ENCODE peak calls at places on chromosomes 6 and 20, in seven cellular contexts. One of them, this sample, is unnamed.
A peak's percentile ranks its signal among the peaks of the same experiment; 100 is the strongest.

GRCh38 chr6:73395875-73396274 is 1.2 kb downstream of the DDX43 start:
- DNase-seq in H1: no peak
- DNase-seq in HepG2: no peak
- DNase-seq in SK-N-SH: no peak
- DNase-seq in GM12878: no peak
- DNase-seq in HCT116: no peak
- DNase-seq in K562: no peak
- DNase-seq in this sample: no peak

GRCh38 chr6:125804264-125804663 is 13.5 kb downstream of the NCOA7 start:
- DNase-seq in HCT116: no peak
- DNase-seq in K562: no peak
- DNase-seq in SK-N-SH: no peak
- DNase-seq in HepG2: no peak
- DNase-seq in H1: no peak
- DNase-seq in GM12878: peak; percentile 61
- DNase-seq in this sample: no peak

GRCh38 chr20:33677991-33678431 is 3.8 kb upstream of the NECAB3 start:
- DNase-seq in HCT116: no peak
- DNase-seq in GM12878: no peak
- DNase-seq in SK-N-SH: no peak
- DNase-seq in H1: no peak
- DNase-seq in HepG2: no peak
- DNase-seq in K562: peak; percentile 11
- DNase-seq in this sample: no peak

GRCh38 chr20:20824924-20825584 is 112.6 kb upstream of the RALGAPA2 start:
- DNase-seq in HepG2: peak; percentile 70
- DNase-seq in SK-N-SH: peak; percentile 56
- DNase-seq in K562: peak; percentile 46
- DNase-seq in GM12878: peak; percentile 11
- DNase-seq in HCT116: no peak
- DNase-seq in H1: no peak
- DNase-seq in this sample: peak; percentile 69

GRCh38 chr6:168313371-168314028 is 6.1 kb downstream of the DACT2 start:
- DNase-seq in SK-N-SH: peak; percentile 47
- DNase-seq in GM12878: no peak
- DNase-seq in HepG2: peak; percentile 46
- DNase-seq in K562: no peak
- DNase-seq in H1: no peak
- DNase-seq in HCT116: no peak
- DNase-seq in this sample: no peak

GRCh38 chr6:87333033-87333432 is 4.0 kb upstream of the GJB7 start:
- DNase-seq in H1: no peak
- DNase-seq in HCT116: no peak
- DNase-seq in K562: no peak
- DNase-seq in GM12878: no peak
- DNase-seq in SK-N-SH: no peak
- DNase-seq in HepG2: no peak
- DNase-seq in this sample: no peak

GRCh38 chr6:97958143-97958542 is 675.1 kb upstream of the MMS22L start:
- DNase-seq in HepG2: no peak
- DNase-seq in HCT116: no peak
- DNase-seq in K562: no peak
- DNase-seq in H1: peak; percentile 46
- DNase-seq in SK-N-SH: no peak
- DNase-seq in GM12878: no peak
- DNase-seq in this sample: peak; percentile 59

GRCh38 chr6:157240059-157240959 is 83.0 kb downstream of the TMEM242 start:
- DNase-seq in HCT116: no peak
- DNase-seq in HepG2: peak; percentile 37
- DNase-seq in H1: no peak
- DNase-seq in SK-N-SH: no peak
- DNase-seq in K562: peak; percentile 89
- DNase-seq in GM12878: no peak
- DNase-seq in this sample: no peak

GRCh38 chr6:161660666-161661571 is 387.1 kb upstream of the AGPAT4 start:
- DNase-seq in H1: no peak
- DNase-seq in HepG2: peak; percentile 9
- DNase-seq in GM12878: no peak
- DNase-seq in HCT116: no peak
- DNase-seq in SK-N-SH: no peak
- DNase-seq in K562: no peak
- DNase-seq in this sample: peak; percentile 19

GRCh38 chr6:13304580-13305255 is 23.6 kb downstream of the TBC1D7 start:
- DNase-seq in K562: no peak
- DNase-seq in HepG2: no peak
- DNase-seq in SK-N-SH: no peak
- DNase-seq in GM12878: peak; percentile 77
- DNase-seq in HCT116: no peak
- DNase-seq in H1: no peak
- DNase-seq in this sample: no peak

GRCh38 chr20:2236266-2236665 is 59.5 kb upstream of the TGM3 start:
- DNase-seq in HCT116: no peak
- DNase-seq in SK-N-SH: no peak
- DNase-seq in HepG2: no peak
- DNase-seq in K562: peak; percentile 13
- DNase-seq in GM12878: no peak
- DNase-seq in H1: no peak
- DNase-seq in this sample: no peak

GRCh38 chr6:3456395-3456767 is 469 bp downstream of the SLC22A23 start:
- DNase-seq in HCT116: no peak
- DNase-seq in HepG2: no peak
- DNase-seq in SK-N-SH: peak; percentile 77
- DNase-seq in H1: no peak
- DNase-seq in GM12878: no peak
- DNase-seq in K562: peak; percentile 63
- DNase-seq in this sample: no peak

GRCh38 chr6:169445661-169446581 is 192.3 kb upstream of the THBS2 start:
- DNase-seq in SK-N-SH: no peak
- DNase-seq in GM12878: no peak
- DNase-seq in HepG2: no peak
- DNase-seq in K562: no peak
- DNase-seq in HCT116: no peak
- DNase-seq in H1: no peak
- DNase-seq in this sample: no peak

GRCh38 chr20:45987108-45987780 is 15.2 kb upstream of the ZNF335 start:
- DNase-seq in SK-N-SH: peak; percentile 91
- DNase-seq in GM12878: no peak
- DNase-seq in K562: peak; percentile 90
- DNase-seq in H1: no peak
- DNase-seq in HCT116: peak; percentile 61
- DNase-seq in HepG2: peak; percentile 73
- DNase-seq in this sample: peak; percentile 87

GRCh38 chr6:66965227-66965626 is 1258.2 kb upstream of the EYS start:
- DNase-seq in SK-N-SH: no peak
- DNase-seq in K562: no peak
- DNase-seq in HepG2: no peak
- DNase-seq in H1: no peak
- DNase-seq in HCT116: no peak
- DNase-seq in GM12878: no peak
- DNase-seq in this sample: no peak

GRCh38 chr6:43268348-43268685 is 25.0 kb downstream of the TTBK1 start:
- DNase-seq in HepG2: no peak
- DNase-seq in K562: no peak
- DNase-seq in GM12878: no peak
- DNase-seq in SK-N-SH: no peak
- DNase-seq in H1: no peak
- DNase-seq in HCT116: no peak
- DNase-seq in this sample: no peak

GRCh38 chr6:134351615-134352474 is 33.9 kb upstream of the SGK1 start:
- DNase-seq in SK-N-SH: no peak
- DNase-seq in K562: no peak
- DNase-seq in GM12878: no peak
- DNase-seq in HCT116: no peak
- DNase-seq in HepG2: no peak
- DNase-seq in H1: no peak
- DNase-seq in this sample: no peak
- TF ChIP-seq JUND in SK-N-SH: no peak
- TF ChIP-seq JUND in K562: no peak
- TF ChIP-seq JUND in GM12878: no peak
- TF ChIP-seq JUND in HCT116: no peak
- TF ChIP-seq JUND in HepG2: no peak
- TF ChIP-seq JUND in H1: no peak
- TF ChIP-seq JUND in this sample: no peak

GRCh38 chr6:26306248-26306647 is 58.8 kb upstream of the BTN3A2 start:
- DNase-seq in H1: no peak
- DNase-seq in HepG2: no peak
- DNase-seq in HCT116: no peak
- DNase-seq in GM12878: no peak
- DNase-seq in K562: no peak
- DNase-seq in SK-N-SH: no peak
- DNase-seq in this sample: no peak
- TF ChIP-seq JUND in H1: no peak
- TF ChIP-seq JUND in HepG2: no peak
- TF ChIP-seq JUND in HCT116: no peak
- TF ChIP-seq JUND in GM12878: no peak
- TF ChIP-seq JUND in K562: no peak
- TF ChIP-seq JUND in SK-N-SH: no peak
- TF ChIP-seq JUND in this sample: no peak

GRCh38 chr20:48864738-48865318 is 37.0 kb upstream of the PREX1 start:
- DNase-seq in GM12878: no peak
- DNase-seq in K562: no peak
- DNase-seq in SK-N-SH: no peak
- DNase-seq in H1: no peak
- DNase-seq in HepG2: no peak
- DNase-seq in HCT116: no peak
- DNase-seq in this sample: peak; percentile 92
- TF ChIP-seq JUND in GM12878: no peak
- TF ChIP-seq JUND in K562: no peak
- TF ChIP-seq JUND in SK-N-SH: no peak
- TF ChIP-seq JUND in H1: no peak
- TF ChIP-seq JUND in HepG2: no peak
- TF ChIP-seq JUND in HCT116: no peak
- TF ChIP-seq JUND in this sample: no peak

DNA sequence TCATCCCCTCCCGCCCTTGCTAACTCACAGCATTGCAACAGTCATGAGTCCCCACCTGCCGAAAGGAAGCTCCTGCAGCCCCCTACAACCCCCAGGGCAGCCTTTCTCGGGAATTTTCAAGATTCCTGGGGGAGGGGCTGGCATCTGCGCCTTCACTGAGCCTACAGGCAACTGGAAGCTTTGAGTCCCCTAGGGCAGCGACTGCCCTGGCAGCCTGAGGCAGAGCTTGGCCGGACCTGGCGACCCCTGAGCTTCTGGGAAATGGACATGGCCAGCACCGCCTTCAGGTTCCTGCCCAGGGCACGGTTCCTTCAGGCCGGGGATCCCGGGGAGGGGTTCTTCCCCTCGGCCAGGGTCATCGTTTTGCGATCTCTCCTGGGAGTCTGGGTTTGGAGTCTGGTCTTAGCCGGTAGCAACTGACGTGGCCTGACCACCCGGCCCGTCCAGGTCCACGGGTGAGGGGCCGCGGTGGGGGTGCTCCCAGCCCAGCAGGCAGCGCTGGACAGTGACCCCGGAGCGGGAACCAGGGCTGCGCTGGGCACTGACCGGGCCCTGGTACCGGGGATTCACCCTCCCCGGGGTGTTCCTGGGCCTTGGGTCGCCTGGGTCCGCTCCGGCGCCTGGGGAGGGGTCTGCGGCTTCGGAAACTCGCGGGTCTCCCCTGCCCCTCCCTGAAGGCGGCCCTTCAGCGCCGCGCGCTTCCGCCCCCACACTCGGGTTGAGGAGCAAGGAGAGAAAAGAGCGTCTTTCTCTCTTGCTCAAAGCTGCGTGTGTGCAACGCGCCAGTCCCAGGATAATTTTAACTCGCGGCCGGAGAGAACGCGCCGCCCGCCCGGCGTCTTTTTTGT is 595 bp upstream of the COL9A3 start:
- DNase-seq in SK-N-SH: peak; percentile 60
- DNase-seq in K562: no peak
- DNase-seq in HepG2: no peak
- DNase-seq in H1: peak; percentile 84
- DNase-seq in GM12878: no peak
- DNase-seq in HCT116: no peak
- DNase-seq in this sample: no peak
- TF ChIP-seq JUND in SK-N-SH: no peak
- TF ChIP-seq JUND in K562: no peak
- TF ChIP-seq JUND in HepG2: no peak
- TF ChIP-seq JUND in H1: no peak
- TF ChIP-seq JUND in GM12878: no peak
- TF ChIP-seq JUND in HCT116: no peak
- TF ChIP-seq JUND in this sample: no peak

GRCh38 chr6:52360601-52361346 is 1.2 kb upstream of the PAQR8 start:
- DNase-seq in HCT116: no peak
- DNase-seq in GM12878: no peak
- DNase-seq in H1: no peak
- DNase-seq in HepG2: no peak
- DNase-seq in SK-N-SH: peak; percentile 10
- DNase-seq in K562: no peak
- DNase-seq in this sample: no peak

GRCh38 chr6:52361945-52362442 is at the start of gene PAQR8:
- DNase-seq in HCT116: peak; percentile 10
- DNase-seq in HepG2: no peak
- DNase-seq in H1: no peak
- DNase-seq in K562: peak; percentile 97
- DNase-seq in GM12878: no peak
- DNase-seq in SK-N-SH: peak; percentile 97
- DNase-seq in this sample: peak; percentile 85

GRCh38 chr6:52362443-52363221 is 681 bp downstream of the PAQR8 start:
- DNase-seq in HepG2: no peak
- DNase-seq in H1: no peak
- DNase-seq in K562: peak; percentile 63
- DNase-seq in HCT116: no peak
- DNase-seq in SK-N-SH: peak; percentile 72
- DNase-seq in GM12878: no peak
- DNase-seq in this sample: no peak

GRCh38 chr6:52360028-52360427 is 1.9 kb upstream of the PAQR8 start:
- DNase-seq in HepG2: no peak
- DNase-seq in K562: no peak
- DNase-seq in GM12878: no peak
- DNase-seq in HCT116: no peak
- DNase-seq in H1: no peak
- DNase-seq in SK-N-SH: peak; percentile 52
- DNase-seq in this sample: no peak

GRCh38 chr6:52361347-52361944 is 505 bp upstream of the PAQR8 start:
- DNase-seq in GM12878: no peak
- DNase-seq in HepG2: no peak
- DNase-seq in H1: no peak
- DNase-seq in SK-N-SH: no peak
- DNase-seq in HCT116: no peak
- DNase-seq in K562: peak; percentile 31
- DNase-seq in this sample: no peak
- TF ChIP-seq JUND in GM12878: no peak
- TF ChIP-seq JUND in HepG2: no peak
- TF ChIP-seq JUND in H1: no peak
- TF ChIP-seq JUND in SK-N-SH: no peak
- TF ChIP-seq JUND in HCT116: no peak
- TF ChIP-seq JUND in K562: no peak
- TF ChIP-seq JUND in this sample: no peak

DNA sequence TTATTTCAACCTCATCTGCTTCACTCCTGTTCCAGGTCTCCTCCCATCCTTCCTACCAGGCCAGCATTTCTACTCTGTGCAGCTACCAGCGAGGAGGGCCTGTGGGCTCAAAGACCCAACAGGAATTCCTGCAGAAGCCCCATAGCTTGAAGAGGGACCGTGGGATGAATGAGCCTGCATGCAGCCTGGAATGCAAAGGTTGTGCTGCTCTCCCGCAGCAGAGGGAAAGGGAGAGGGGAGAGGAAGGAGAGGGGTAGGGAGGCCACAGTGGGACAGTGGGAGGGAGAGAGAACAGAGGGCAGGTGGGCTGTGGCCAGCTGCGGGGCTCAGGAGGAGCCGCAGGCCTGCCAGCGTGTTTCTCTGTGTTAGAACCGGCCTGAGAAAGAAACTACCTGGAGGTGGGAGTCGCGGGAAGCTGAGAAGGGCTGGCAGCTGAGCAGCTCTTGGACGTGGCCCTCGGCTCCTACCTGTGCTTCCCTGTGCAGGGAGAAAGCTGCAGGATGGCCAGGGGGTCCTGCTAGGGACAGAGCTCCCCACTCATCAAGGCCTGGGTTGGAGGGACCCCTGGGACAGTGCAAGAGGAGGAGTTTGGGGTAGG is 66.1 kb upstream of the MLN start:
- DNase-seq in GM12878: no peak
- DNase-seq in HCT116: no peak
- DNase-seq in HepG2: no peak
- DNase-seq in SK-N-SH: no peak
- DNase-seq in K562: no peak
- DNase-seq in H1: no peak
- DNase-seq in this sample: no peak
- TF ChIP-seq JUND in GM12878: no peak
- TF ChIP-seq JUND in HCT116: no peak
- TF ChIP-seq JUND in HepG2: no peak
- TF ChIP-seq JUND in SK-N-SH: no peak
- TF ChIP-seq JUND in K562: no peak
- TF ChIP-seq JUND in H1: no peak
- TF ChIP-seq JUND in this sample: no peak